ENCODE peak calls at places on chromosomes 4 and X, in four cellular contexts. V is fibroblast of lung, K is HepG2, A is SK-N-SH. G is an unnamed sample.

GRCh38 chr4:160362478-160362877 is 1259.6 kb downstream of the RAPGEF2 start:
- DNase-seq in A (no peak), K (no peak), V (no peak), G (no peak)

GRCh38 chrX:109537324-109537665 is 651 bp downstream of the NXT2 start:
- DNase-seq in K (peak; percentile 61), V (peak; percentile 71), A (no peak), G (no peak)

GRCh38 chr4:110641218-110641617 is 18.3 kb upstream of the PITX2 start:
- DNase-seq in K (no peak), V (no peak), A (no peak), G (no peak)

GRCh38 chr4:40837094-40837870 is 87.5 kb downstream of the NSUN7 start:
- DNase-seq in K (no peak), A (no peak), V (no peak), G (no peak)

GRCh38 chrX:16786791-16787735 is 797 bp downstream of the TXLNG start:
- DNase-seq in K (no peak), A (peak; percentile 68), V (no peak), G (peak; percentile 66)

GRCh38 chrX:41452972-41453371 is 5.8 kb downstream of the NYX start:
- DNase-seq in A (no peak), V (peak; percentile 81), K (no peak), G (no peak)

GRCh38 chr4:37423310-37423709 is 178.8 kb downstream of the NWD2 start:
- DNase-seq in V (no peak), K (no peak), A (no peak), G (no peak)

GRCh38 chrX:139429913-139430312 is 100.6 kb upstream of the F9 start:
- DNase-seq in A (no peak), K (no peak), V (peak; percentile 26), G (no peak)

GRCh38 chr4:93203708-93204107 is 624.8 kb upstream of the ATOH1 start:
- DNase-seq in A (no peak), K (peak; percentile 6), V (peak; percentile 1), G (no peak)

GRCh38 chrX:134622056-134622812 is 36.0 kb downstream of the PLAC1 start:
- DNase-seq in V (peak; percentile 93), A (no peak), K (no peak), G (peak; percentile 87)

GRCh38 chr4:57114973-57115372 is 4.8 kb upstream of the IGFBP7 start:
- DNase-seq in V (peak; percentile 96), K (no peak), A (no peak), G (peak; percentile 69)

DNA sequence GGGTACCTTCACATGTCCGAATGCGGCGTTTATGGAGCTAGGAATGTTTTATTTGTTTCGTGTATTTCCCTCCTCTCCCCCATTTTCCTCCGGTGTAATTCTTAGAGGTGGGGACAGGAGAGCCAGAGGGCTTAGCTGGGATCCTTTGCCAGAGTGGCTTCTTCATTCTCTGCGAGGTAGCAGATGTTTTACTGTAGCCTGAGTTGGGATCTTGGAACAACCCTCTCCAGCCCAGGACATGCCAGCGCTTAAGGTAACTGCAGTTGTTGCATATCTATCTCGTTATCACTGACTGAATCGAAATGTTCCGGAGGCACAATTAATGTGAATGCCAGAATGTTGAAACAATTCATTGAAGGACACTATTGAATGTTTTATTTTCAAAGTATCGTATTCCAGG is 59.0 kb upstream of the DYNLT3 start:
- DNase-seq in V (no peak), K (no peak), A (no peak), G (no peak)
- H3K4me1 ChIP-seq in V (no peaks in the 10 kb centered on the region), K (no peaks in the 10 kb centered on the region), A (no peaks in the 10 kb centered on the region), G (peaks cover 3% of the 10 kb centered on the region)

DNA sequence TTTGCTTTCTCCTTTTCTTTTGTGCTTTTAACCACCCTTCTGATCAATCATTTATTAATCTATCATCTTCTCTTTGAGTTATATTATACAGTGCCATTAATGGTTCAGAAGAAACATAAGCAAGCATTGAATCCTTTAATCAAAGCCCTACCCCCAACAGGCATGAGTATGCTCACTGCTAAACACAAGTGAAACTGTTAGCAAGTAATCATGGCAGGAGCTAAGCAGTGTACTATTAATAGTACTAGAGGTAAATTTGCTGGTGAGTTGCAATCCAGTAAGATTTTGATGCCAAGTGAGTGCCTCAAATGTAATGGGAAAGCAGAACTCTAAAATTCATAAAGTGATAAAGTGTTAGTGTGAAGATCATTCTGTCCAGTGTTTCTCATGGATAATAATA is 57.2 kb downstream of the FNIP2 start:
- DNase-seq in V (peak; percentile 50), A (no peak), K (no peak), G (no peak)
- H3K4me2 ChIP-seq in V (no peak overlapping the region), A (no peak overlapping the region), K (peak overlapping the region; percentile 43), G (no peak overlapping the region)

DNA sequence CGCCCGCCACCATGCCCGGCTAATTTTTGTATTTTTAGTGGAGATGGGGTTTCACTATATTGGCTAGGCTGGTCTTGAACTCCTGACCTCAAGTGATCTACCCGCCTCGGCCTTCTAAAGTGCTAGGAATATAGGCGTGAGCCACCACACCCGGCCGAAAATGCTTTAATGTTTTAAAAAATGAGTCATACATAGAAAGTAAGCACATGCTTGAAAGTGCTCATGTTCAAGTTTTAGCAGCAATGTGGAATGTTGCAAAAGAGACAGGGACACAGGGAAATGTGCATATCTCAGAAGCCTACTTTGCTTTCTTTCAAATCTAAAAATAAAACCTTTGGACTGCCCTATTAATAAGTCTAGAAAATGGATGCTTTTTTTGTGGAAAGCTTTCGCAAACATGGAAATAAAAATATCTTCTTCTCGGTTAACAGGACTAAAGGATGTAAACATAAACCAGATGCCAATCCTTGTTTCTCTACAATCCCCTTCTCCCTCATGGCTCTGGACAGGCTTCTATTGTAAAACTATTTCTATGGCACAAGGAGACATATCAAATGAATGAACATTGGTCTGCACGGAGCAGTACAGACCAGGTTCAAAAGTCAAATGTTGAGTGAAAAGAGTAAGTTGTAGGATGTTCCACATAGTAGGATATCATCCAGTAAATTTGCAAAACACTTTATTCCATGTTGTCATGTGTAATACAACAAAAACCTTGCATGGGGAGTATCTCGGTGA is 15.0 kb downstream of the MECP2 start:
- DNase-seq in K (no peak), A (no peak), V (peak; percentile 65), G (no peak)
- H3K79me2 ChIP-seq in K (peaks cover 50% of the 10 kb centered on the region), A (peaks cover 83% of the 10 kb centered on the region), V (peaks cover 44% of the 10 kb centered on the region), G (peaks cover 66% of the 10 kb centered on the region)

GRCh38 chr4:15681372-15682339 is at the start of gene FAM200B:
- DNase-seq in K (peak; percentile 97), A (peak; percentile 99), V (peak; percentile 97), G (peak; percentile 96)
- H3K4me1 ChIP-seq in K (peaks cover 63% of the 10 kb centered on the region), A (peaks cover 31% of the 10 kb centered on the region), V (peaks cover 15% of the 10 kb centered on the region), G (peaks cover 29% of the 10 kb centered on the region)

DNA sequence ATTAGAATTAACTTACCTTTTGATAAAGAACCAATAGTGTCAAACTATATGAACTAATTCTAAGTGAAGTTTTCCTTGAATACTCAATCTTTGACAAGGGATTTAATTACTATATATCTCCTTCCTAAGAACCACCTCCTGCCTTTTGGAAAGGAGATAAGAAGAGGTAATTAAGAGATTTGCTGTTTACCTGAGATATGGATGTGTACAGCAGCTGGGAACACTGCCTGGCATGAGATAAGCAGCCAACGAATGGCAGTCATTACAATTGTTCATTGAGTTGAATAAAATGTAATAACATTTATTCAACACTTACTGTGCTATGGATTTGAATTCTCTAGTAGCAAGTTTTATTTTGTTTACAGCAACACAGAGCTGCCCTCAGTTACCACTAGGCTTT is 407.1 kb downstream of the SPOCK3 start:
- DNase-seq in K (no peak), V (no peak), A (no peak), G (no peak)
- H3K4me2 ChIP-seq in K (no peak overlapping the region), V (no peak overlapping the region), A (no peak overlapping the region), G (no peak overlapping the region)

GRCh38 chrX:108473979-108474378 is 34.3 kb downstream of the COL4A5 start:
- DNase-seq in A (no peak), K (no peak), V (no peak), G (no peak)

GRCh38 chrX:108464604-108465003 is 25.0 kb downstream of the COL4A5 start:
- DNase-seq in K (no peak), A (no peak), V (peak; percentile 81), G (no peak)

DNA sequence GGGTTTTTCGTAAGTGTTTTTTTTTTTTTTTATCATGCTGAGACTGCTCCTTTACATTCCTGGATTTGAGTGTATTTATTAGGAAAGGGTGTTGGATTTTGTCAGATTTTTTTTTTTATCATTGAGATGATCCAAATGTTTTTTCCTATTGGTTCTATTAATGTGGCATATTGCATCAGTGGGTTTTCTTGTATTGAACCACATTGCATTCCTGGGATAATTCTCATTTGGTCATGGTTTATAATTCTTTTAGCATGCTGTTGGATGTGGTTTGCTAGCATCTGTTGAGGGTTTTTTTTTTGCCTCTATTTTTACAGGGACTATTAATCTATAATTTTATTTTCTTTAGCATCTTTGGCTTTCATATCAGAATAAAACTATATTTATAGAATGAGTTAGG is 28.8 kb downstream of the COL4A5 start:
- DNase-seq in K (no peak), V (peak; percentile 81), A (no peak), G (no peak)
- H3K79me2 ChIP-seq in K (no peaks in the 10 kb centered on the region), V (no peaks in the 10 kb centered on the region), A (no peaks in the 10 kb centered on the region), G (no peaks in the 10 kb centered on the region)

DNA sequence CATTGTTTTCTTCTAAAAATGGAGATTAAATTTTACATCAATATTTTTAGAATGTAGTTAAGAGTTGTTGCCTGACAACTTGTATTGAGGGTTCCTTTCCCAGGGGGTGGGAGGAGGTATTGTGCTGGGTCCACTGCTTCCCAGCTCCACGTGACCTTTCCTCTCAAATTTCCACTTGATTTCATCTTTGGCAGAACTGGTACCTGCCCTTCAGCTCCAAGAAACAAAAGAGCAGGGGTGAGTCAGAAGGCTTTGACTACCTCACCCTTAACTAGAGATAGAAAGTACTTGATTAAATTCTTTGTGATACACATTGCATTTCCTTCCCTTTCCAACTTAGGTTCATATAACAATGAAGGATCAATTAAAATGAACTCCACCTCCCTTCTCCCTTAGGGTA is 19.7 kb downstream of the TRIM2 start:
- DNase-seq in A (no peak), V (peak; percentile 77), K (no peak), G (no peak)
- H3K4me1 ChIP-seq in A (peaks cover 10% of the 10 kb centered on the region), V (peaks cover 14% of the 10 kb centered on the region), K (peaks cover 27% of the 10 kb centered on the region), G (peaks cover 35% of the 10 kb centered on the region)

GRCh38 chr4:45349859-45350258 is 623.5 kb upstream of the GNPDA2 start:
- DNase-seq in A (no peak), K (no peak), V (no peak), G (no peak)
- H3K4me2 ChIP-seq in A (peak overlapping the region; percentile 61), K (peak overlapping the region; percentile 53), V (no peak overlapping the region), G (no peak overlapping the region)

DNA sequence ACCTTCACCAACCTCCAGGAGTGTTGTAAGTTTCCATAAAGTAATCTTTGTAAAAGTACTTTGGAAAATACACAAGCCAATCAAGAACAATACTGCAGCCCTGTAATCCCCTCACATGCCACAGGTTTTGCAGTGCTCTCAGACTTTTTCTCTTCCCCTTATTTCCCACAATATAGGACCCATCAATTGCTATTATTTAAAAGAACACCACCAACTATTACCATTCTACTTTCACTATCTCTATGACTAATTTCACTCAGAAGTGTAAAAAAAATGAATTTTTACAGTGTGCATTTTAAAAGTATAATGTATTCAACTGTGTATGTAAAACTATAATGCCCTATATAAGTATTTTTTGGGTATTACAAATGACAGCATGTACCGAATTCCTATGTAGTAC is 1.7 kb downstream of the ATP8A1 start:
- DNase-seq in K (no peak), V (no peak), A (no peak), G (no peak)
- H3K79me2 ChIP-seq in K (no peaks in the 10 kb centered on the region), V (no peaks in the 10 kb centered on the region), A (no peaks in the 10 kb centered on the region), G (no peaks in the 10 kb centered on the region)